ENCODE peak calls at places on chromosomes 6 and 20, in seven cellular contexts. One of them, this sample, is unnamed.
A peak's percentile ranks its signal among the peaks of the same experiment; 100 is the strongest.

GRCh38 chr20:24721891-24722530 is 227.1 kb upstream of the CST7 start:
- DNase-seq in GM12878: no peak
- DNase-seq in SK-N-SH: no peak
- DNase-seq in H1: peak; percentile 28
- DNase-seq in GM12891: no peak
- DNase-seq in K562: no peak
- DNase-seq in HepG2: no peak
- DNase-seq in this sample: no peak

GRCh38 chr20:61263084-61263695 is 11.1 kb downstream of the CDH4 start:
- DNase-seq in SK-N-SH: peak; percentile 53
- DNase-seq in HepG2: no peak
- DNase-seq in GM12891: no peak
- DNase-seq in H1: peak; percentile 95
- DNase-seq in GM12878: no peak
- DNase-seq in K562: peak; percentile 29
- DNase-seq in this sample: no peak

GRCh38 chr6:15369838-15370237 is 124.0 kb downstream of the JARID2 start:
- DNase-seq in GM12891: no peak
- DNase-seq in H1: no peak
- DNase-seq in K562: no peak
- DNase-seq in SK-N-SH: no peak
- DNase-seq in HepG2: no peak
- DNase-seq in GM12878: no peak
- DNase-seq in this sample: no peak

GRCh38 chr6:39276379-39276995 is 37.7 kb downstream of the KCNK17 start:
- DNase-seq in K562: no peak
- DNase-seq in GM12878: no peak
- DNase-seq in HepG2: no peak
- DNase-seq in H1: no peak
- DNase-seq in SK-N-SH: no peak
- DNase-seq in GM12891: no peak
- DNase-seq in this sample: no peak

GRCh38 chr6:141848029-141848890 is 284.5 kb upstream of the GJE1 start:
- DNase-seq in H1: no peak
- DNase-seq in SK-N-SH: no peak
- DNase-seq in HepG2: no peak
- DNase-seq in GM12878: no peak
- DNase-seq in K562: no peak
- DNase-seq in GM12891: no peak
- DNase-seq in this sample: no peak

GRCh38 chr20:19974621-19975435 is 42.3 kb upstream of the NAA20 start:
- DNase-seq in K562: no peak
- DNase-seq in H1: peak; percentile 37
- DNase-seq in GM12878: no peak
- DNase-seq in SK-N-SH: peak; percentile 69
- DNase-seq in GM12891: no peak
- DNase-seq in HepG2: no peak
- DNase-seq in this sample: no peak

GRCh38 chr6:142874676-142875075 is 70.3 kb downstream of the HIVEP2 start:
- DNase-seq in GM12891: no peak
- DNase-seq in HepG2: peak; percentile 55
- DNase-seq in SK-N-SH: no peak
- DNase-seq in H1: no peak
- DNase-seq in GM12878: no peak
- DNase-seq in K562: peak; percentile 64
- DNase-seq in this sample: no peak

GRCh38 chr6:9623228-9623832 is 791.5 kb downstream of the TFAP2A start:
- DNase-seq in SK-N-SH: no peak
- DNase-seq in GM12891: no peak
- DNase-seq in GM12878: no peak
- DNase-seq in H1: no peak
- DNase-seq in K562: no peak
- DNase-seq in HepG2: no peak
- DNase-seq in this sample: no peak

GRCh38 chr20:59318803-59319202 is 18.4 kb downstream of the EDN3 start:
- DNase-seq in K562: no peak
- DNase-seq in H1: no peak
- DNase-seq in SK-N-SH: no peak
- DNase-seq in GM12891: no peak
- DNase-seq in HepG2: no peak
- DNase-seq in GM12878: no peak
- DNase-seq in this sample: no peak

GRCh38 chr6:145051661-145052060 is 683.7 kb downstream of the EPM2A start:
- DNase-seq in GM12891: no peak
- DNase-seq in HepG2: no peak
- DNase-seq in H1: no peak
- DNase-seq in GM12878: no peak
- DNase-seq in K562: no peak
- DNase-seq in SK-N-SH: no peak
- DNase-seq in this sample: no peak

GRCh38 chr6:42618686-42619085 is 54.9 kb downstream of the UBR2 start:
- DNase-seq in GM12891: no peak
- DNase-seq in K562: no peak
- DNase-seq in H1: no peak
- DNase-seq in SK-N-SH: no peak
- DNase-seq in GM12878: no peak
- DNase-seq in HepG2: no peak
- DNase-seq in this sample: no peak

GRCh38 chr6:47698342-47698787 is at the start of gene ADGRF4:
- DNase-seq in GM12891: no peak
- DNase-seq in GM12878: no peak
- DNase-seq in SK-N-SH: no peak
- DNase-seq in H1: no peak
- DNase-seq in K562: peak; percentile 16
- DNase-seq in HepG2: no peak
- DNase-seq in this sample: no peak

GRCh38 chr6:19024737-19025136 is 637.6 kb downstream of the RNF144B start:
- DNase-seq in GM12891: no peak
- DNase-seq in GM12878: no peak
- DNase-seq in HepG2: peak; percentile 30
- DNase-seq in H1: peak; percentile 51
- DNase-seq in K562: peak; percentile 3
- DNase-seq in SK-N-SH: peak; percentile 5
- DNase-seq in this sample: no peak

GRCh38 chr6:43517503-43518357 is 841 bp downstream of the POLR1C start:
- DNase-seq in GM12891: no peak
- DNase-seq in HepG2: no peak
- DNase-seq in H1: no peak
- DNase-seq in GM12878: no peak
- DNase-seq in SK-N-SH: no peak
- DNase-seq in K562: peak; percentile 52
- DNase-seq in this sample: no peak

GRCh38 chr6:79733388-79733787 is 102.3 kb downstream of the SH3BGRL2 start:
- DNase-seq in GM12891: no peak
- DNase-seq in K562: no peak
- DNase-seq in H1: no peak
- DNase-seq in GM12878: no peak
- DNase-seq in HepG2: no peak
- DNase-seq in SK-N-SH: no peak
- DNase-seq in this sample: no peak

GRCh38 chr6:53192590-53193232 is 44.1 kb upstream of the GCM1 start:
- DNase-seq in H1: no peak
- DNase-seq in HepG2: no peak
- DNase-seq in SK-N-SH: no peak
- DNase-seq in GM12878: no peak
- DNase-seq in GM12891: no peak
- DNase-seq in K562: peak; percentile 38
- DNase-seq in this sample: no peak

GRCh38 chr6:121617388-121617787 is 181.9 kb downstream of the GJA1 start:
- DNase-seq in SK-N-SH: no peak
- DNase-seq in GM12878: no peak
- DNase-seq in GM12891: no peak
- DNase-seq in H1: no peak
- DNase-seq in K562: no peak
- DNase-seq in HepG2: no peak
- DNase-seq in this sample: no peak

GRCh38 chr20:49460916-49461315 is 21.6 kb downstream of the KCNB1 start:
- DNase-seq in K562: no peak
- DNase-seq in HepG2: no peak
- DNase-seq in GM12878: no peak
- DNase-seq in H1: no peak
- DNase-seq in GM12891: no peak
- DNase-seq in SK-N-SH: no peak
- DNase-seq in this sample: no peak

GRCh38 chr6:49516147-49516505 is 16.4 kb downstream of the GLYATL3 start:
- DNase-seq in GM12878: no peak
- DNase-seq in GM12891: no peak
- DNase-seq in HepG2: no peak
- DNase-seq in K562: no peak
- DNase-seq in SK-N-SH: no peak
- DNase-seq in H1: no peak
- DNase-seq in this sample: no peak

GRCh38 chr6:31293343-31293742 is 21.5 kb upstream of the HLA-C start:
- DNase-seq in HepG2: peak; percentile 32
- DNase-seq in GM12878: no peak
- DNase-seq in K562: no peak
- DNase-seq in SK-N-SH: no peak
- DNase-seq in GM12891: no peak
- DNase-seq in H1: no peak
- DNase-seq in this sample: no peak

GRCh38 chr6:1575213-1576041 is 34.3 kb upstream of the FOXC1 start:
- DNase-seq in K562: no peak
- DNase-seq in GM12878: peak; percentile 67
- DNase-seq in GM12891: no peak
- DNase-seq in HepG2: peak; percentile 23
- DNase-seq in SK-N-SH: no peak
- DNase-seq in H1: no peak
- DNase-seq in this sample: no peak

GRCh38 chr6:110563711-110564110 is 87.3 kb upstream of the SLC22A16 start:
- DNase-seq in HepG2: no peak
- DNase-seq in GM12891: no peak
- DNase-seq in K562: no peak
- DNase-seq in H1: no peak
- DNase-seq in SK-N-SH: no peak
- DNase-seq in GM12878: no peak
- DNase-seq in this sample: no peak

GRCh38 chr6:75436869-75437268 is 56.7 kb downstream of the FILIP1 start:
- DNase-seq in K562: no peak
- DNase-seq in SK-N-SH: no peak
- DNase-seq in GM12891: no peak
- DNase-seq in HepG2: no peak
- DNase-seq in GM12878: no peak
- DNase-seq in H1: no peak
- DNase-seq in this sample: no peak

GRCh38 chr6:137494281-137494966 is at the start of gene OLIG3:
- DNase-seq in HepG2: no peak
- DNase-seq in GM12878: no peak
- DNase-seq in GM12891: peak; percentile 29
- DNase-seq in K562: no peak
- DNase-seq in H1: peak; percentile 67
- DNase-seq in SK-N-SH: no peak
- DNase-seq in this sample: no peak

GRCh38 chr20:19560876-19561480 is 197.1 kb upstream of the RIN2 start:
- DNase-seq in GM12891: no peak
- DNase-seq in SK-N-SH: no peak
- DNase-seq in HepG2: no peak
- DNase-seq in H1: no peak
- DNase-seq in K562: no peak
- DNase-seq in GM12878: no peak
- DNase-seq in this sample: no peak

GRCh38 chr20:36823126-36823525 is 49.6 kb upstream of the DSN1 start:
- DNase-seq in HepG2: no peak
- DNase-seq in K562: no peak
- DNase-seq in GM12878: no peak
- DNase-seq in GM12891: no peak
- DNase-seq in H1: no peak
- DNase-seq in SK-N-SH: no peak
- DNase-seq in this sample: no peak

GRCh38 chr20:36820928-36821327 is 47.4 kb upstream of the DSN1 start:
- DNase-seq in GM12878: no peak
- DNase-seq in K562: no peak
- DNase-seq in SK-N-SH: no peak
- DNase-seq in HepG2: no peak
- DNase-seq in GM12891: no peak
- DNase-seq in H1: no peak
- DNase-seq in this sample: no peak

GRCh38 chr20:36820073-36820472 is 46.5 kb upstream of the DSN1 start:
- DNase-seq in H1: no peak
- DNase-seq in K562: no peak
- DNase-seq in GM12891: no peak
- DNase-seq in SK-N-SH: no peak
- DNase-seq in GM12878: no peak
- DNase-seq in HepG2: no peak
- DNase-seq in this sample: no peak

GRCh38 chr20:36819662-36820061 is 46.1 kb upstream of the DSN1 start:
- DNase-seq in SK-N-SH: no peak
- DNase-seq in GM12878: no peak
- DNase-seq in H1: no peak
- DNase-seq in GM12891: no peak
- DNase-seq in HepG2: no peak
- DNase-seq in K562: no peak
- DNase-seq in this sample: no peak

GRCh38 chr20:36821964-36822437 is 48.4 kb upstream of the DSN1 start:
- DNase-seq in SK-N-SH: no peak
- DNase-seq in GM12891: no peak
- DNase-seq in H1: no peak
- DNase-seq in K562: peak; percentile 62
- DNase-seq in GM12878: no peak
- DNase-seq in HepG2: no peak
- DNase-seq in this sample: no peak
- TF ChIP-seq TAF1 in SK-N-SH: no peak
- TF ChIP-seq TAF1 in GM12891: no peak
- TF ChIP-seq TAF1 in H1: no peak
- TF ChIP-seq TAF1 in K562: no peak
- TF ChIP-seq TAF1 in GM12878: no peak
- TF ChIP-seq TAF1 in HepG2: no peak
- TF ChIP-seq TAF1 in this sample: no peak

DNA sequence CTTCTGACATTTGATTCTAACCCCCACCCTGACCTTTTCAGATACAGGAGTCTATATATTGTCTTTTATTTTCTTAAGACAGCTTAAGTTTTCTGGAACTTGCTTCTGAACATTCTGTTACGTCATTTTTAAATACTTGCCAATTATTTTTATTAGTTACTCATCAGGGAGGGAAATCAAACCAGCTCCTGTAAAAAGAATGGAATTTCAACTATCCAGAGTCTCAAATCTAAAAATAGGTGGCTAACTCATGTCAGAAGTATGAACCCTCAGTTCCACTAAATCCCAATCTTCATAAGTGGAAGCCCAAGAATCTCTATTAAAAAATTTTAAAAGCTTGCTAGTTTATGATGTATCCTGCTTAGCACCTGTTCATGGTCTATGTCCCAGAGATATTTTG is 900.0 kb downstream of the KIF16B start:
- DNase-seq in GM12891: no peak
- DNase-seq in SK-N-SH: no peak
- DNase-seq in HepG2: no peak
- DNase-seq in GM12878: no peak
- DNase-seq in K562: no peak
- DNase-seq in H1: no peak
- DNase-seq in this sample: no peak
- TF ChIP-seq TAF1 in GM12891: no peak
- TF ChIP-seq TAF1 in SK-N-SH: no peak
- TF ChIP-seq TAF1 in HepG2: no peak
- TF ChIP-seq TAF1 in GM12878: no peak
- TF ChIP-seq TAF1 in K562: no peak
- TF ChIP-seq TAF1 in H1: no peak
- TF ChIP-seq TAF1 in this sample: no peak

GRCh38 chr6:25229671-25230321 is 49.4 kb upstream of the CARMIL1 start:
- DNase-seq in GM12891: no peak
- DNase-seq in SK-N-SH: no peak
- DNase-seq in HepG2: no peak
- DNase-seq in GM12878: no peak
- DNase-seq in K562: no peak
- DNase-seq in H1: no peak
- DNase-seq in this sample: no peak
- TF ChIP-seq TAF1 in GM12891: no peak
- TF ChIP-seq TAF1 in SK-N-SH: no peak
- TF ChIP-seq TAF1 in HepG2: no peak
- TF ChIP-seq TAF1 in GM12878: no peak
- TF ChIP-seq TAF1 in K562: no peak
- TF ChIP-seq TAF1 in H1: no peak
- TF ChIP-seq TAF1 in this sample: no peak

GRCh38 chr20:47790032-47790965 is 5.0 kb upstream of the SULF2 start:
- DNase-seq in HepG2: no peak
- DNase-seq in SK-N-SH: peak; percentile 81
- DNase-seq in H1: no peak
- DNase-seq in K562: no peak
- DNase-seq in GM12878: no peak
- DNase-seq in GM12891: no peak
- DNase-seq in this sample: no peak
- TF ChIP-seq TAF1 in HepG2: no peak
- TF ChIP-seq TAF1 in SK-N-SH: no peak
- TF ChIP-seq TAF1 in H1: no peak
- TF ChIP-seq TAF1 in K562: no peak
- TF ChIP-seq TAF1 in GM12878: no peak
- TF ChIP-seq TAF1 in GM12891: no peak
- TF ChIP-seq TAF1 in this sample: no peak